ENCODE peak calls at places on chromosomes 11 and 22, in five cellular contexts. U is heart left ventricle, A is HCT116, L is thoracic aorta, R is pancreas. T is an unnamed sample.
A peak's percentile ranks its signal among the peaks of the same experiment; 100 is the strongest.

GRCh38 chr11:420054-420910 is 5.5 kb upstream of the SIGIRR start:
- DNase-seq in R (peak; percentile 15), U (no peak), L (no peak), A (no peak), T (peak; percentile 2)

GRCh38 chr22:45731798-45732495 is 60.3 kb downstream of the ATXN10 start:
- DNase-seq in L (no peak), A (no peak), U (no peak), R (no peak), T (no peak)

GRCh38 chr11:110463153-110463552 is 33.4 kb downstream of the FDX1 start:
- DNase-seq in U (no peak), R (no peak), L (no peak), A (no peak), T (peak; percentile 66)

GRCh38 chr11:24885580-24886173 is 388.8 kb downstream of the LUZP2 start:
- DNase-seq in U (no peak), L (no peak), A (no peak), R (no peak), T (no peak)

GRCh38 chr11:86524603-86525352 is 147.6 kb downstream of the ME3 start:
- DNase-seq in R (no peak), L (no peak), U (no peak), A (peak; percentile 26), T (no peak)

GRCh38 chr11:72238040-72238450 is 5.9 kb downstream of the PHOX2A start:
- DNase-seq in A (peak; percentile 44), U (no peak), R (peak; percentile 68), L (no peak), T (peak; percentile 94)

GRCh38 chr22:17172172-17172833 is 13.2 kb upstream of the HDHD5 start:
- DNase-seq in L (no peak), A (no peak), U (peak; percentile 54), R (peak; percentile 49), T (no peak)

GRCh38 chr22:39313258-39314001 is 6.0 kb downstream of the RPL3 start:
- DNase-seq in U (no peak), R (no peak), L (no peak), A (no peak), T (no peak)

GRCh38 chr22:40423882-40424640 is 53.7 kb downstream of the SGSM3 start:
- DNase-seq in A (no peak), L (no peak), R (no peak), U (no peak), T (no peak)

GRCh38 chr11:125626381-125626950 is 1.5 kb downstream of the CHEK1 start:
- DNase-seq in A (no peak), R (no peak), L (no peak), U (no peak), T (no peak)

GRCh38 chr11:82858133-82858532 is 42.1 kb downstream of the PRCP start:
- DNase-seq in U (no peak), L (no peak), R (no peak), A (no peak), T (no peak)

GRCh38 chr11:68314203-68314885 is 2.0 kb downstream of the LRP5 start:
- DNase-seq in R (no peak), U (no peak), L (no peak), A (no peak), T (no peak)

GRCh38 chr11:71244116-71244815 is 8.1 kb downstream of the SHANK2 start:
- DNase-seq in L (no peak), A (no peak), U (no peak), R (no peak), T (no peak)

GRCh38 chr11:15770798-15771414 is 585.4 kb downstream of the SOX6 start:
- DNase-seq in L (no peak), A (peak; percentile 13), U (peak; percentile 29), R (peak; percentile 52), T (peak; percentile 45)

GRCh38 chr11:106914409-106914808 is 103.9 kb downstream of the GUCY1A2 start:
- DNase-seq in L (no peak), R (no peak), U (no peak), A (no peak), T (no peak)

GRCh38 chr11:106920899-106921504 is 97.3 kb downstream of the GUCY1A2 start:
- DNase-seq in U (no peak), R (no peak), L (no peak), A (no peak), T (no peak)

GRCh38 chr11:106917973-106918372 is 100.3 kb downstream of the GUCY1A2 start:
- DNase-seq in R (no peak), A (peak; percentile 18), L (no peak), U (no peak), T (peak; percentile 27)
- TF ChIP-seq CTCF in R (no peak), A (no peak), L (no peak), U (no peak), T (peak; percentile 57)

DNA sequence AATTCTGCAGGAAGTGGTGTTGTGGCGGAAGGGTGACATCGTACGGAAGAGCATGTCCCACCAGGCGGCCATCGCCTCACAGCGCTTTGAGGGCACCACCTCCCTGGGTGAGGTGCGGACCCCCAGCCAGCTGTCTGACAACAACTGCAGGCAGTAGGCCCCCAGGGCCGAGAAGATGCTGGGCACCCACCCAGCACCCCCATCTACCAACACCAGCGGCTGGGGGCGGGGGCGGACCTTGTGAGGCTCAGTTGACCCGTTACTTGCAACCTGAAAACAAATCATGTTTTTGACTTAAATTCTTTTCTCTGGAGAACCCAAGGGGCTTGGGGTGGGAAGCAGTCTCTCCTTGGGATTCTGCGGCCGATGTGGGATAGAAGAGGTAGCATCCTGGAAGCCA is 7.7 kb downstream of the THYN1 start:
- DNase-seq in A (no peak), L (no peak), U (no peak), R (no peak), T (no peak)
- H3K36me3 ChIP-seq in A (peaks cover 19% of the 10 kb centered on the region), L (peaks cover 75% of the 10 kb centered on the region), U (peaks cover 98% of the 10 kb centered on the region), R (peaks cover 19% of the 10 kb centered on the region), T (peaks cover 56% of the 10 kb centered on the region)

DNA sequence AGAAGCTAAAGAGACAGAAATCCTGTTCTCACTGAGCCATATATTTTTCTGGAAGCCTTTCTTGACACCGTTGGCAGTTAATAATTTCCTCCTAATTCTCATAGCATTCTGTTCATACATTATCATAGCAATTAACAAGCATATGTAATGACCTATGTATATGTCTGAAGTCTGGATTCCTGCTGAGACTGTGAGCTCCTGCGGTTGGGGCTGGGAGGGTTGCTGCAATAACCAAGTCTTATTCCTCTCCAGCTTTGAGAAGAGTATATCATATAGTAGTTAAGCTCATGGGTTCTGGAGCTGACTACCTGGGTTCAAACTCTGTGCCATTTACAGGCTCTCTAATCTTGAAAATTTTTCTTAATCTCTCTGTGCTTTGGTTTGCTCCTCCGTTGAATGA is 175.2 kb downstream of the MAML2 start:
- DNase-seq in R (no peak), L (no peak), U (no peak), A (no peak), T (no peak)
- H3K4me1 ChIP-seq in R (peaks cover 5% of the 10 kb centered on the region), L (peaks cover 74% of the 10 kb centered on the region), U (peaks cover 56% of the 10 kb centered on the region), A (no peaks in the 10 kb centered on the region), T (no peaks in the 10 kb centered on the region)

GRCh38 chr11:102047305-102047924 is at the start of gene CFAP300:
- DNase-seq in R (peak; percentile 64), U (peak; percentile 90), A (no peak), L (peak; percentile 69), T (peak; percentile 96)

GRCh38 chr11:102050927-102051575 is 3.8 kb downstream of the CFAP300 start:
- DNase-seq in A (no peak), L (no peak), R (no peak), U (no peak), T (no peak)

DNA sequence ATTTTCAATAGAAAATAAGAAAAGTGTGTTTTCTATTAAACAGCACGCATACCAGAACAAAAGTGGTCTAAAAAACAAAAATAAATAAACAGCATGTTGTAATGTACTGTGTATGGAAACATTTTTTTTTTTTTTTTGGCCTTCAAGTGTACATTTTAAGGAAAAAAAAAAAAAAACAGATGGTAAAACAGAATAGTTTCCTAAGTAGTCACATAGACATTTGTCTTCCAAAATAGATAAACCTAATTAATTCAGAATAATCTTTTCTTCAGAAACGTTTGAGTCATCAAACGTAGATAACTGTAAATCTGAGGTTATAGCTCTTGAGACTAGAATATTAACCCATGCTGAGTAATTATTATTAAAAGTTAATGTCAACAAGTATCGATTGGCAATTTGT is 396 bp upstream of the CFAP300 start:
- DNase-seq in L (no peak), R (no peak), A (no peak), U (no peak), T (no peak)
- TF ChIP-seq CTCF in L (no peak), R (no peak), A (no peak), U (no peak), T (no peak)

GRCh38 chr11:67250059-67251043 is 15.9 kb upstream of the GRK2 start:
- DNase-seq in A (no peak), L (no peak), U (no peak), R (no peak), T (no peak)
- H3K36me3 ChIP-seq in A (peaks cover 73% of the 10 kb centered on the region), L (peaks cover 81% of the 10 kb centered on the region), U (peaks cover 100% of the 10 kb centered on the region), R (peaks cover 60% of the 10 kb centered on the region), T (peaks cover 97% of the 10 kb centered on the region)

GRCh38 chr11:102205805-102206204 is 95.6 kb downstream of the YAP1 start:
- DNase-seq in U (no peak), A (no peak), L (no peak), R (no peak), T (no peak)
- H3K4me1 ChIP-seq in U (no peaks in the 10 kb centered on the region), A (no peaks in the 10 kb centered on the region), L (peaks cover 14% of the 10 kb centered on the region), R (no peaks in the 10 kb centered on the region), T (no peaks in the 10 kb centered on the region)

GRCh38 chr11:76846441-76846840 is 14.3 kb upstream of the ACER3 start:
- DNase-seq in L (no peak), R (no peak), U (no peak), A (no peak), T (no peak)
- TF ChIP-seq CTCF in L (no peak), R (no peak), U (no peak), A (no peak), T (no peak)

T was measured in BE2C.